ENCODE peak calls at places on chromosomes 4 and X, in four cellular contexts. S is left ventricle myocardium superior, W is head of caudate nucleus, O is RPMI7951. U is an unnamed sample.

GRCh38 chrX:103063918-103064434 is at the start of gene BEX1:
- DNase-seq in S (peak), W (peak), O (peak), U (peak)

GRCh38 chr4:60962286-60962685 is 237.8 kb upstream of the ADGRL3 start:
- DNase-seq in S (no peak), W (no peak), O (no peak), U (no peak)

GRCh38 chr4:68447201-68447600 is at the start of gene TMPRSS11E:
- DNase-seq in S (no peak), W (no peak), O (no peak), U (no peak)

GRCh38 chrX:12843668-12844279 is 23.1 kb upstream of the TLR7 start:
- DNase-seq in S (no peak), W (no peak), O (no peak), U (no peak)

GRCh38 chr4:182014989-182015388 is 228.2 kb upstream of the TENM3 start:
- DNase-seq in S (no peak), W (no peak), O (no peak), U (no peak)

GRCh38 chr4:158322119-158322518 is 111.8 kb downstream of the TMEM144 start:
- DNase-seq in S (no peak), W (no peak), O (no peak), U (no peak)

GRCh38 chr4:24836843-24837242 is 41.5 kb downstream of the SOD3 start:
- DNase-seq in S (no peak), W (no peak), O (no peak), U (no peak)

GRCh38 chr4:168432419-168433146 is 47.7 kb downstream of the DDX60L start:
- DNase-seq in S (no peak), W (no peak), O (no peak), U (peak)

GRCh38 chrX:136953867-136954787 is 73.6 kb upstream of the RBMX start:
- DNase-seq in S (peak), W (peak), O (peak), U (peak)

GRCh38 chrX:17415242-17415815 is 40.3 kb downstream of the NHS start:
- DNase-seq in S (no peak), W (no peak), O (peak), U (no peak)

GRCh38 chr4:156571146-156571545 is 400.5 kb downstream of the PDGFC start:
- DNase-seq in S (peak), W (no peak), O (no peak), U (no peak)

GRCh38 chrX:38726596-38726995 is 74.7 kb upstream of the MID1IP1 start:
- DNase-seq in S (no peak), W (no peak), O (peak), U (no peak)

GRCh38 chrX:57286507-57287251 is at the start of gene FAAH2:
- DNase-seq in S (no peak), W (peak), O (no peak), U (peak)

GRCh38 chr4:153486281-153487151 is 20.4 kb downstream of the TMEM131L start:
- DNase-seq in S (no peak), W (no peak), O (peak), U (peak)

GRCh38 chr4:148007789-148008188 is 275.9 kb downstream of the ARHGAP10 start:
- DNase-seq in S (no peak), W (no peak), O (peak), U (no peak)

GRCh38 chr4:54228064-54228527 is 997 bp upstream of the PDGFRA start:
- DNase-seq in S (peak), W (peak), O (peak), U (peak)

GRCh38 chrX:72714471-72714916 is 388 bp upstream of the PHKA1 start:
- DNase-seq in S (peak), W (peak), O (peak), U (peak)

GRCh38 chrX:133681416-133681815 is 266.1 kb upstream of the GPC4 start:
- DNase-seq in S (no peak), W (no peak), O (no peak), U (peak)

GRCh38 chr4:127400736-127401346 is 231.9 kb upstream of the INTU start:
- DNase-seq in S (peak), W (peak), O (peak), U (peak)

GRCh38 chr4:23033796-23034195 is 341.1 kb downstream of the GBA3 start:
- DNase-seq in S (no peak), W (no peak), O (peak), U (peak)

GRCh38 chr4:65535128-65535527 is 135.2 kb downstream of the EPHA5 start:
- DNase-seq in S (no peak), W (no peak), O (no peak), U (no peak)

GRCh38 chrX:150704030-150704613 is 10.9 kb downstream of the MTMR1 start:
- DNase-seq in S (no peak), W (no peak), O (peak), U (peak)

GRCh38 chrX:57595381-57595811 is 3.6 kb downstream of the ZXDB start:
- DNase-seq in S (no peak), W (no peak), O (peak), U (peak)

GRCh38 chr4:16706251-16706650 is 192.2 kb downstream of the LDB2 start:
- DNase-seq in S (no peak), W (no peak), O (peak), U (no peak)

GRCh38 chrX:104137496-104137895 is 19.3 kb downstream of the SLC25A53 start:
- DNase-seq in S (no peak), W (no peak), O (peak), U (no peak)

GRCh38 chr4:152014280-152014679 is 253.5 kb upstream of the GATB start:
- DNase-seq in S (no peak), W (no peak), O (no peak), U (no peak)

GRCh38 chr4:180828455-180829018 is 1414.7 kb upstream of the TENM3 start:
- DNase-seq in S (no peak), W (peak), O (peak), U (peak)

GRCh38 chr4:17418010-17418409 is 93.9 kb downstream of the QDPR start:
- DNase-seq in S (no peak), W (no peak), O (no peak), U (no peak)

GRCh38 chrX:39950035-39950688 is 147.6 kb downstream of the BCOR start:
- DNase-seq in S (no peak), W (no peak), O (peak), U (no peak)

GRCh38 chr4:26896636-26897035 is 36.0 kb downstream of the STIM2 start:
- DNase-seq in S (no peak), W (no peak), O (peak), U (peak)

GRCh38 chr4:2937986-2938385 is 25.2 kb downstream of the NOP14 start:
- DNase-seq in S (no peak), W (no peak), O (no peak), U (no peak)

GRCh38 chrX:45142185-45142584 is 58.5 kb downstream of the DIPK2B start:
- DNase-seq in S (no peak), W (no peak), O (peak), U (peak)

GRCh38 chr4:53479731-53480525 is 102.5 kb downstream of the FIP1L1 start:
- DNase-seq in S (no peak), W (no peak), O (peak), U (peak)

GRCh38 chr4:21830272-21830671 is 118.3 kb downstream of the KCNIP4 start:
- DNase-seq in S (no peak), W (no peak), O (peak), U (peak)

GRCh38 chr4:128241425-128241913 is 46.1 kb downstream of the PGRMC2 start:
- DNase-seq in S (no peak), W (no peak), O (peak), U (peak)

U was measured in myocyte.